ENCODE peak calls at places on chromosomes 2 and 18, in eight cellular contexts. Z, B, P, O, S, L, U and N are unnamed samples.
A peak's percentile ranks its signal among the peaks of the same experiment; 100 is the strongest.

GRCh38 chr2:6946722-6947121 is 29.5 kb downstream of the RNF144A start:
- DNase-seq in L (no peak), P (no peak), S (no peak), U (peak; percentile 68), B (no peak), Z (no peak), O (no peak), N (no peak)

GRCh38 chr2:100071350-100072043 is 70.9 kb downstream of the AFF3 start:
- DNase-seq in O (no peak), S (no peak), P (no peak), B (no peak), U (no peak), L (no peak), Z (no peak), N (no peak)

GRCh38 chr2:112164876-112165275 is 26.7 kb downstream of the FBLN7 start:
- DNase-seq in O (no peak), L (no peak), U (no peak), B (no peak), S (no peak), P (no peak), Z (no peak), N (no peak)

GRCh38 chr2:86821842-86822241 is 31.1 kb upstream of the CD8A start:
- DNase-seq in B (no peak), U (no peak), L (no peak), S (no peak), O (no peak), Z (no peak), P (no peak), N (no peak)

GRCh38 chr2:143171817-143172216 is 42.6 kb downstream of the ARHGAP15 start:
- DNase-seq in O (no peak), Z (no peak), P (no peak), S (no peak), U (peak; percentile 16), L (no peak), B (no peak), N (no peak)

GRCh38 chr2:211157211-211157610 is 600.8 kb downstream of the CPS1 start:
- DNase-seq in P (no peak), O (no peak), U (no peak), Z (no peak), S (no peak), B (no peak), L (no peak), N (no peak)

GRCh38 chr2:30662268-30663131 is 144.7 kb downstream of the CAPN13 start:
- DNase-seq in Z (no peak), L (no peak), B (no peak), S (no peak), P (no peak), U (peak; percentile 63), O (no peak), N (peak; percentile 11)

GRCh38 chr2:225002039-225002655 is 40.1 kb downstream of the DOCK10 start:
- DNase-seq in P (peak; percentile 77), Z (peak; percentile 38), O (peak; percentile 33), S (no peak), B (peak; percentile 29), L (peak; percentile 43), U (peak; percentile 78), N (no peak)

DNA sequence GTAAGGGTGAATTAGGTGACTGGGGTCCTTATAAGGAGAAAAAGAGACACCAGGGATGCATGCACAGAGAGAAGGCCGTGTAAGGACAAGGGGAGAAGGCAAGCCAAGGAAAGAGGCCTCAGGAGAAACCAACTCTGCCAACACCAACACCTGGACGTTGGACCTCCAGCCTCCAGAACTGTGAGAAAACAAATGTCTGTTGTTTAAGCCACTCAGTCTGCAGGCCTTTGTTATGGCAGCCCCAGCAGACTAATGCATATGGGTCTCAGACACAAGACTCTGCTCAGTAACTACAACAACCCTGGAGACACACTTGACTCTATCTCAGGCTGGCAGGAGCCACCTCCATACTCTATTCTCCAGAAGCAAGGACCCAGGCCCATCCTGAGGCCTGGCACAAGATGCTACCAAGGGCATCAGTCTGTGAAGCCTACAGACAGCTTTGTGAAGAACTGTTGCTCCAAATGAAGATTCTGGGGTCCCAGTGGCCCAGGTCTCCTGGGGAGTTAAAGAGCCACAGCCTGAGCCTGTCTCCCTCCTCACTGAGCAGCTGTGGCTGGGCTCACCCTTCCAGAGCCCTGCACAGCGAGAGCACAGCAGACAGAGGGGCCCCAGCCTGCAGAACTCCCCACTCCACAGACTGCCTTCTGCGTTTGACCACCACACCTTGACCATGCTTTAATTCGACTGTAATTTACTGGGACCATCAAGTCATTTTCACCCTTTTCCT is 43.0 kb upstream of the SLC35G4 start:
- DNase-seq in P (no peak), S (no peak), L (no peak), B (no peak), U (no peak), O (no peak), Z (no peak), N (no peak)
- TF ChIP-seq POLR2A in P (no peak), S (no peak), L (no peak), B (no peak), U (no peak), O (no peak), Z (no peak), N (no peak)

DNA sequence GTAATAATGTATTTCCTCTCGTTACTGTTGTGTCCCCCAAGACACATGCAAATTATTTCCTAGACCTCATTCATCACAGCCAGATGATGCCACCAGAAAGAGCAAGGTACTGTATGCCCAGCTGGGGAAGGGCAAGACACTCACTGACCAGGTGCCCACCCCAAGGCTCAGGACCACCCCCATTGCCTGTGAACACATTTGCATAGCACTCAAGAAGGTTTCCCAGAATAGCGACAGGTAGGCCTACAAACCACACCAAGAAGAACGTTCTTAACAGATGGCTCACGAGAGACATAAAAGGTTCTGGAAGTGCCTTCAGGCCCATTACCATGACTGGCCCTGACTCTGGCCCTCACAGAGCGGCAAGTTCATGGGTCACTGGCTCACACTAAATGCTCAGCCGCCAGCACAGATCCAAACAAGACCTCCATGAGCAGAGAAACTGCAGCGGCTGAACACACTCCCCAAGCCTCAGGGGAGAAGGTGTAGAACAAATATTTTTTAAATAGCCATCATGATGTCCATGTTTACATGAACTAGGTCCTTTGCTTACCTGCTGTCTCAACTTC is 44.0 kb downstream of the FAM168B start:
- DNase-seq in P (no peak), Z (no peak), B (no peak), U (no peak), S (no peak), L (no peak), O (no peak), N (no peak)
- TF ChIP-seq POLR2A in P (no peak), Z (no peak), B (no peak), U (no peak), S (no peak), L (no peak), O (no peak), N (no peak)

GRCh38 chr2:177165731-177166711 is 46.6 kb upstream of the HNRNPA3 start:
- DNase-seq in B (no peak), S (no peak), P (no peak), U (peak; percentile 40), O (no peak), L (no peak), Z (no peak), N (no peak)

GRCh38 chr2:177164131-177164530 is 48.5 kb upstream of the HNRNPA3 start:
- DNase-seq in L (no peak), Z (no peak), P (no peak), S (no peak), B (no peak), U (no peak), O (no peak), N (no peak)

GRCh38 chr2:177164584-177165052 is 48.0 kb upstream of the HNRNPA3 start:
- DNase-seq in Z (peak; percentile 91), S (no peak), O (peak; percentile 80), P (peak; percentile 89), L (peak; percentile 68), U (peak; percentile 72), B (peak; percentile 59), N (peak; percentile 95)

GRCh38 chr2:177161741-177162440 is 50.7 kb upstream of the HNRNPA3 start:
- DNase-seq in O (no peak), B (no peak), Z (no peak), U (peak; percentile 41), L (no peak), P (peak; percentile 26), S (no peak), N (no peak)

DNA sequence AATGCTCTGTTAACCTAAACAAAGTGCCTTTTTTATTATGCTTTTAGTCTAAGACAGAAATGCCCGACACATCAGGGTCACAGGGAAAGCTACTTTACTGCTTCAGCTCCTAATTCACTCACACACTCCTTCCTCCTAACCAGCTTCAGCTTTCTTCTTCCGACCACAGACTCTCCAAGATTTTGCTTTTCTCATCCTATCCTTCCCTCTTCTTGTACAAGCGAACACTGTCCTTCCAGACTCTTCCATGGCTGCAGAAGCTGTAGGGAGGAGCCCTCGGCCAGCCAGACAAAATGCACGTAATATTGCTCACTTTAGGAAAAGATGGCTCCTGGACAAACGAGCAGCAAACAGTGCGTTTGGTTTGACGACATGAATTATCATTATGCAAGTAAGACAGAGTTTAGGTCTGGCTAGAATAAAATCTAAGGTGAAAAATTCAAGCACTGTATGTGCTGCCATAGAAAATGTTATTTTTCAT is 47.5 kb upstream of the HNRNPA3 start:
- DNase-seq in P (peak; percentile 62), B (no peak), L (no peak), O (no peak), Z (no peak), S (no peak), U (peak; percentile 45), N (no peak)
- TF ChIP-seq POLR2A in P (no peak), B (no peak), L (no peak), O (no peak), Z (peak; percentile 12), S (no peak), U (no peak), N (no peak)

GRCh38 chr2:101516833-101517690 is 42.1 kb upstream of the RFX8 start:
- DNase-seq in L (peak; percentile 41), O (no peak), B (no peak), P (no peak), Z (no peak), S (peak; percentile 60), U (peak; percentile 94), N (no peak)

GRCh38 chr2:101520246-101520645 is 45.3 kb upstream of the RFX8 start:
- DNase-seq in O (no peak), U (peak; percentile 67), Z (no peak), L (no peak), S (peak; percentile 43), B (no peak), P (no peak), N (no peak)

GRCh38 chr2:101519173-101519492 is 44.2 kb upstream of the RFX8 start:
- DNase-seq in P (no peak), Z (no peak), B (no peak), S (no peak), U (no peak), O (no peak), L (no peak), N (no peak)

GRCh38 chr2:101517753-101518152 is 42.8 kb upstream of the RFX8 start:
- DNase-seq in L (no peak), U (peak; percentile 65), Z (no peak), B (no peak), O (no peak), P (no peak), S (no peak), N (no peak)

DNA sequence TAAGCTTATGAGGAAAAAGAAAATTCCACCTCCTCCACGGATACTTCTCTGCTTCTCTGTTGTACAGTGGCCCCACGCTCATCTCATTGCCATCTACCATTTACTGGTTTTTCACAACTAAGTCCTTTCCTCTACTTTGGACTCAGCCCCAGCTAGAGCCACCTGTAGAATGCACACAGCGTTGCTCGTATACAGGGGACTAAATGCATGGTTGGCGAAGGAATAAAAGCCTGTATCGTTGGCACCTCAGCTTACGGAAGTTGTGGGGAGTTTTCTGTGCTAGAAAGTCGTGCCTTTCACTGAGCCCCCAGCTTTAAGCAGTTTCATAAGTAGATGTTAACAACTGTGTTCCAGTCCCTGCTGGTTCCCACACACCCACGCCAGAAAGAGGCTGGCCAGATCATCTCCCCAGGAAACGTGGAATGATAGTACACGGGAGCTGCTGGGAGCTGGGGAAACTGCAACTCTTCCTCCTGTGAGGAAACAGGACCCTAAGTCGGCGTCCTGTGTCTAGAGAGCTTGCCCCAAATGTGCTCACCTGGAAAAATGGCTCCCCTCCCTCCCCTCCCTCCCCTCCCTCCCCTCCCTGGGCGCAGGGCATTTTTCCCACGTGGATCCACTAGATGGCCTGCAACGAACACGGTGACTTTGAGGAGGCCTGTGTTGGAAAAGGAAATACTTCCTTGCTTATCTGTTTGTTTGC is 43.7 kb upstream of the RFX8 start:
- DNase-seq in L (peak; percentile 40), Z (peak; percentile 52), B (peak; percentile 16), U (peak; percentile 50), S (no peak), O (peak; percentile 26), P (no peak), N (no peak)
- TF ChIP-seq POLR2A in L (no peak), Z (no peak), B (no peak), U (no peak), S (no peak), O (no peak), P (no peak), N (no peak)